ENCODE peak calls at places on chromosomes 3 and 15, in six cellular contexts. Y is activated effector memory CD4-positive, alpha-beta T cell treated with Interleukin-2 at 50 U/mL for 16 hours; J is MCF 10A; W is NCI-H2081; R is stimulated activated CD4-positive, alpha-beta T cell treated with anti-CD3 and anti-CD28 coated beads, Interleukin-15, amount 100 ng/mL, for 24 hours; M is frontal cortex. N is an unnamed sample.

GRCh38 chr3:60282840-60283239 is 968.4 kb downstream of the FHIT start:
- DNase-seq in Y (no peak), J (no peak), W (no peak), R (no peak), M (no peak), N (no peak)

GRCh38 chr15:69808756-69809155 is 289.0 kb downstream of the TLE3 start:
- DNase-seq in Y (no peak), J (peak; percentile 77), W (no peak), R (no peak), M (no peak), N (no peak)

GRCh38 chr15:73633991-73634495 is 854 bp upstream of the NPTN start:
- DNase-seq in Y (no peak), J (peak; percentile 95), W (no peak), R (no peak), M (no peak), N (peak; percentile 77)

GRCh38 chr15:59595434-59595915 is 16.1 kb upstream of the GCNT3 start:
- DNase-seq in Y (no peak), J (no peak), W (no peak), R (no peak), M (no peak), N (peak; percentile 86)

GRCh38 chr3:172125963-172126403 is 86.6 kb downstream of the FNDC3B start:
- DNase-seq in Y (no peak), J (no peak), W (no peak), R (no peak), M (no peak), N (no peak)

GRCh38 chr3:129608087-129608935 is 1.8 kb upstream of the PLXND1 start:
- DNase-seq in Y (no peak), J (peak; percentile 45), W (peak; percentile 49), R (no peak), M (peak; percentile 65), N (peak; percentile 28)

GRCh38 chr3:33971055-33971454 is 172.6 kb downstream of the PDCD6IP start:
- DNase-seq in Y (no peak), J (no peak), W (no peak), R (no peak), M (no peak), N (no peak)

GRCh38 chr15:74203914-74204431 is 1.4 kb upstream of the STRA6 start:
- DNase-seq in Y (no peak), J (peak; percentile 61), W (peak; percentile 29), R (no peak), M (no peak), N (peak; percentile 62)

GRCh38 chr15:38670142-38671002 is 105.8 kb upstream of the RASGRP1 start:
- DNase-seq in Y (peak; percentile 47), J (no peak), W (no peak), R (peak; percentile 73), M (no peak), N (no peak)

GRCh38 chr3:134082582-134082981 is 52.9 kb upstream of the SLCO2A1 start:
- DNase-seq in Y (no peak), J (no peak), W (no peak), R (no peak), M (no peak), N (no peak)

GRCh38 chr3:139251529-139251928 is 92.3 kb upstream of the MRPS22 start:
- DNase-seq in Y (no peak), J (peak; percentile 6), W (no peak), R (no peak), M (no peak), N (no peak)

GRCh38 chr15:67691450-67691849 is 133.9 kb upstream of the SKOR1 start:
- DNase-seq in Y (no peak), J (no peak), W (no peak), R (no peak), M (no peak), N (no peak)

GRCh38 chr3:4478226-4478625 is 11.2 kb upstream of the SUMF1 start:
- DNase-seq in Y (no peak), J (no peak), W (no peak), R (no peak), M (no peak), N (no peak)

GRCh38 chr3:24227635-24228034 is 267.0 kb downstream of the THRB start:
- DNase-seq in Y (no peak), J (no peak), W (no peak), R (no peak), M (no peak), N (no peak)

GRCh38 chr15:47283231-47283630 is 434.1 kb upstream of the SEMA6D start:
- DNase-seq in Y (no peak), J (no peak), W (no peak), R (no peak), M (no peak), N (no peak)

GRCh38 chr3:160413613-160414248 is 14.3 kb downstream of the SMC4 start:
- DNase-seq in Y (peak; percentile 26), J (peak; percentile 79), W (peak; percentile 80), R (peak; percentile 67), M (peak; percentile 19), N (peak; percentile 53)

GRCh38 chr3:66386925-66387650 is 113.7 kb downstream of the LRIG1 start:
- DNase-seq in Y (no peak), J (no peak), W (no peak), R (no peak), M (no peak), N (no peak)

GRCh38 chr15:45522179-45522930 is at the start of gene SLC30A4:
- DNase-seq in Y (peak; percentile 65), J (peak; percentile 37), W (peak; percentile 40), R (peak; percentile 72), M (peak; percentile 92), N (peak; percentile 72)

GRCh38 chr3:133674290-133674912 is 12.7 kb upstream of the TOPBP1 start:
- DNase-seq in Y (no peak), J (no peak), W (no peak), R (no peak), M (no peak), N (no peak)

GRCh38 chr3:25478358-25478757 is 50.3 kb downstream of the RARB start:
- DNase-seq in Y (no peak), J (no peak), W (no peak), R (no peak), M (no peak), N (no peak)